ENCODE peak calls at places on chromosome 16, in ten cellular contexts. Y is breast epithelium, Q is stomach, J is transverse colon, V is SK-N-SH, P is spleen, A is endothelial cell of umbilical vein, L is HCT116, G is HL-60, I is sigmoid colon. U is an unnamed sample.
A peak's percentile ranks its signal among the peaks of the same experiment; 100 is the strongest.

GRCh38 chr16:1913327-1914083 is 4.7 kb downstream of the HS3ST6 start:
- DNase-seq in J (peak; percentile 91), G (no peak), A (no peak), Q (peak; percentile 83), V (no peak), Y (no peak), I (no peak), P (no peak), L (no peak), U (no peak)

GRCh38 chr16:64397042-64397441 is 724.8 kb downstream of the CDH11 start:
- DNase-seq in Y (no peak), A (peak; percentile 14), L (no peak), J (no peak), G (no peak), I (no peak), V (no peak), Q (no peak), P (no peak), U (no peak)

GRCh38 chr16:68399456-68399855 is 48.9 kb downstream of the SMPD3 start:
- DNase-seq in V (no peak), P (peak; percentile 29), G (no peak), A (no peak), I (no peak), L (no peak), Q (no peak), Y (no peak), J (no peak), U (no peak)

GRCh38 chr16:35598696-35599332 is 2139.4 kb downstream of the TP53TG3F start:
- DNase-seq in A (no peak), J (no peak), Y (no peak), V (no peak), P (no peak), G (peak; percentile 38), L (peak; percentile 57), Q (no peak), I (no peak), U (no peak)

GRCh38 chr16:64745275-64745674 is 376.6 kb downstream of the CDH11 start:
- DNase-seq in G (no peak), L (no peak), P (no peak), A (no peak), Q (no peak), Y (no peak), V (no peak), I (no peak), J (no peak), U (no peak)

GRCh38 chr16:30767767-30768465 is 5.8 kb downstream of the RNF40 start:
- DNase-seq in I (no peak), A (no peak), Q (no peak), G (no peak), J (no peak), P (peak; percentile 80), Y (no peak), L (no peak), V (no peak), U (no peak)

GRCh38 chr16:35197656-35198055 is 1738.2 kb downstream of the TP53TG3F start:
- DNase-seq in A (no peak), L (no peak), I (no peak), J (no peak), Y (no peak), V (no peak), Q (no peak), G (no peak), P (peak; percentile 63), U (no peak)

GRCh38 chr16:15996432-15997109 is 47.2 kb downstream of the ABCC1 start:
- DNase-seq in J (no peak), P (no peak), L (peak; percentile 65), A (peak; percentile 89), Y (no peak), I (peak; percentile 78), G (no peak), Q (peak; percentile 34), V (peak; percentile 52), U (peak; percentile 99)

GRCh38 chr16:73052441-73053030 is 4.6 kb upstream of the ZFHX3 start:
- DNase-seq in Q (no peak), Y (no peak), I (peak; percentile 67), A (peak; percentile 40), G (no peak), L (no peak), P (no peak), J (no peak), V (no peak), U (no peak)

GRCh38 chr16:83952940-83953795 is at the start of gene OSGIN1:
- DNase-seq in V (peak; percentile 88), P (peak; percentile 94), G (peak; percentile 82), L (peak; percentile 93), J (peak; percentile 96), Y (peak; percentile 92), Q (peak; percentile 96), A (peak; percentile 90), I (peak; percentile 98), U (peak; percentile 69)

DNA sequence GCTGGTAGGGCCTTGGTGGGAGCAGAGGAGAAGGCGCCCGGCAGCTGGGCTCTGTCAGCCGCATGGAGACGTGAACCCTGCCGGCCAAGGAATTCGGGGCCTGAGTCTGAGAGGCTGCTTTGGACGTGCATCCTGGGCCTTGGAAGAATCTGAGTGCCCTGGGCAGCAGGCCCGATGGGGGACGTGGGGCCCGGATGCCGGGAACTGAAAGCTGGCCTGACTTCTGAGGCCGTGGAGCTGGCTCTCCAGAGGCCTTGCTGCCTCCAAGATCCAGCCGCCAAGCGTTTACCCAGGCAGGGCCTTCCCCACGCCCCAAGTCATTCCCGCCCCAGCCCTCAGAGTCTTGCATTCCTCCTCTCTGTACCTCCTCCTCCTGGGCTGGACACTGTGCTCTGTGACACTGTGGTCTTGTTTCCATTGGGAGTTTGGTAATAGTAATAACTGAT is 37.2 kb downstream of the NKD1 start:
- DNase-seq in L (no peak), Y (peak; percentile 57), J (peak; percentile 63), Q (peak; percentile 40), I (peak; percentile 93), A (no peak), V (no peak), P (no peak), G (no peak), U (no peak)
- TF ChIP-seq POLR2AphosphoS5 in L (no peak), Y (no peak), J (peak; percentile 48), Q (peak; percentile 43), I (peak; percentile 76), A (no peak), V (no peak), P (peak; percentile 71), G (no peak), U (no peak)

DNA sequence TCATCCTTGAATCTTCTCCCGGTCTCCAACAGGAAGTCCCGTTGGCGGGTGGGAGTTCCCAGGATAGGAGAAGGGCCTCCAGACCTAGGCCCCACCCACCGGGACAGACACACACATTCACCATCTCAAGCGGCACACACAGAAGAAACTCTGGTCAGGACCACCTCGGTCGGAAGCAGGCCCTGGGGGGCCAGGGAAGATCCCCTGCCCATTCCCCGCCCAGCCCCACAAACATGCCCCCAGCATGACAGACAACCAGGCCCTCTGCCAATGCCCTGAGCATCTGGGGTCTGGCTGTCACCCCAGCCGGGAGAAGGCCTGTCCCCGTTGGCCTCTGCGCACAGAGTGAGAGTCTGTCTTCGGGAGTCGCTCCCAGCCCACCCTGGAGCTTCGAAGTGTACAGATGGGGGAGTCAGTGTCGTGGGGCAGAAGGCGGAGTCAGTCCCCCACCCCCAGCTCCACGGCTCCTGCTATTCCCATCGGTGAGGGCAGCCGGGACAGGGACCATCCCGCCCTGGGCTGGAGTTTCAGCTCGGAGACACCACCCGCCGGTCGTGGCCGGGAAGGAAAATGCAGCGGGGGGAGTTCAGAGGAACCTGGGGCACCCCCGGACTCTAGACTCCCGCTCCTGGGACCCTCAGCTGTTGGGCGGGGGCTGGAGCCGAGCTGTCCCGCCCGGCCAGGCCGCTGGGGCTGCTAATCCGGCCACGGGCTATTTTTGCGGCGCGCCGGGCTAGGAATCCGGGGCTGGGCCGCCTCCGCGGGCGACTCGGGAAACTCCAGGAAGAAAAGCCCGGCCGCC is 690 bp downstream of the RHBDF1 start:
- DNase-seq in J (peak; percentile 79), G (no peak), V (peak; percentile 76), A (peak; percentile 40), P (no peak), Y (peak; percentile 90), I (peak; percentile 93), Q (peak; percentile 57), L (peak; percentile 42), U (no peak)
- TF ChIP-seq POLR2AphosphoS5 in J (peak; percentile 71), G (no peak), V (no peak), A (no peak), P (peak; percentile 61), Y (peak; percentile 85), I (peak; percentile 88), Q (no peak), L (peak; percentile 33), U (peak; percentile 42)

DNA sequence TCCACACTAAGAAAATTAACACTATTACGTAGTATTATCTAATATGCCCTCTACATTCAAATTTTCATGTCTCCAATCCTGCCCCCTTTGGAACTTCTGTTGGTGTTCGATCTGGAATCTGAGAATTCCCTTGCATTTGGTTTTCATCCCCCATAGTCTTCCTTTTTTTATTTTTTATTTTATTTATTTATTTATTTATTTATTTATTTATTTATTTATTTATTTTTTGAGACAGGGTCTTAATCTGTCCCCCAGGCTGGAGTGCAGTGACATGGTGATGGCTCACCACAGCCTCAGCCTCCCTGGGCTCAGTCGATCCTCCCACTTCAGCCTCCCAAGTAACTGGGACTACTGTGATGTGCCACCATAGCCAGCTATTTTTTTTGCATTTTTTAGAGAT is 589.3 kb downstream of the MAF start:
- DNase-seq in V (no peak), G (no peak), I (no peak), L (no peak), Q (no peak), Y (no peak), A (no peak), J (no peak), P (no peak), U (no peak)
- TF ChIP-seq POLR2AphosphoS5 in V (no peak), G (no peak), I (no peak), L (no peak), Q (no peak), Y (no peak), A (no peak), J (no peak), P (no peak), U (no peak)

DNA sequence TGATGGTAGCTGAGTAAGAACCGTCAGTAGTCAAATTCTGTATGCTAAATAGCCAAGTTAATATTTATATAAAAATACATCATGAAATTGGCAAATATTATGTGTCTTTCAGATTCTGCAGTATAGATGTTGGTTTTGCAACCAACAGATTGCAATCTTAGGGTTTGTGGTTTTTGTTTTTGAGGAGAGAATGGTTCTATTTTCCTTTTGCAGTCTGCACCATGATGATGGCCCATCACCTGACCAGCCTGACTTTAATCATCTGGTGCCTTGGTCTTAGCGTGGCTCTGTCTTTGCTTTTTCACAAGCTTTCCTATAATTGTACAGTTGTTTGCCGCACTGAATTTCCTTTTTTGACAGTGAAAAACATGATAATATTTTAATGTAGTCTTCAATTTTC is 50.7 kb downstream of the NUP93 start:
- DNase-seq in G (no peak), V (no peak), P (no peak), Q (no peak), A (no peak), J (no peak), L (no peak), Y (no peak), I (no peak), U (no peak)
- TF ChIP-seq POLR2AphosphoS5 in G (no peak), V (no peak), P (no peak), Q (no peak), A (no peak), J (no peak), L (no peak), Y (no peak), I (no peak), U (no peak)

GRCh38 chr16:57268804-57269800 is 15.4 kb downstream of the PLLP start:
- DNase-seq in Y (no peak), L (no peak), V (peak; percentile 73), P (no peak), I (peak; percentile 39), J (peak; percentile 88), G (no peak), A (no peak), Q (peak; percentile 95), U (no peak)
- TF ChIP-seq POLR2AphosphoS5 in Y (no peak), L (no peak), V (no peak), P (no peak), I (no peak), J (peak; percentile 81), G (no peak), A (no peak), Q (peak; percentile 7), U (no peak)